ENCODE peak calls at places on chromosome 3, in six cellular contexts. R is OCI-LY7, Q is GM10248, U is IMR-90, C is stomach, X is GM13976. M is an unnamed sample.

GRCh38 chr3:128080323-128080898 is 28.2 kb downstream of the SEC61A1 start:
- DNase-seq in R (no peak), Q (no peak), U (peak), C (no peak), X (no peak), M (no peak)

GRCh38 chr3:49841806-49842205 is 14.6 kb downstream of the TRAIP start:
- DNase-seq in R (no peak), Q (no peak), U (no peak), C (no peak), X (no peak), M (no peak)

GRCh38 chr3:43879166-43879565 is 188.4 kb downstream of the ABHD5 start:
- DNase-seq in R (peak), Q (peak), U (no peak), C (peak), X (peak), M (no peak)

GRCh38 chr3:181637056-181637798 is 74.5 kb upstream of the SOX2 start:
- DNase-seq in R (no peak), Q (no peak), U (no peak), C (no peak), X (no peak), M (no peak)

GRCh38 chr3:8982509-8982908 is 19.2 kb upstream of the RAD18 start:
- DNase-seq in R (no peak), Q (no peak), U (peak), C (no peak), X (no peak), M (no peak)

GRCh38 chr3:116474356-116475200 is 29.3 kb upstream of the LSAMP start:
- DNase-seq in R (no peak), Q (no peak), U (peak), C (no peak), X (no peak), M (no peak)

GRCh38 chr3:196280689-196281463 is 6.7 kb downstream of the PCYT1A start:
- DNase-seq in R (no peak), Q (peak), U (no peak), C (no peak), X (peak), M (no peak)

GRCh38 chr3:123082370-123083065 is 15.7 kb downstream of the PDIA5 start:
- DNase-seq in R (no peak), Q (peak), U (no peak), C (no peak), X (peak), M (no peak)

GRCh38 chr3:18891641-18892040 is 256.7 kb upstream of the KCNH8 start:
- DNase-seq in R (no peak), Q (no peak), U (no peak), C (no peak), X (no peak), M (no peak)

GRCh38 chr3:151205482-151205881 is 2.5 kb upstream of the GPR171 start:
- DNase-seq in R (no peak), Q (no peak), U (no peak), C (no peak), X (no peak), M (no peak)

GRCh38 chr3:38588276-38588971 is 61.1 kb downstream of the SCN5A start:
- DNase-seq in R (no peak), Q (no peak), U (no peak), C (peak), X (no peak), M (no peak)

GRCh38 chr3:173225351-173225750 is 84.3 kb upstream of the SPATA16 start:
- DNase-seq in R (no peak), Q (no peak), U (no peak), C (no peak), X (no peak), M (no peak)

GRCh38 chr3:173216063-173216462 is 75.0 kb upstream of the SPATA16 start:
- DNase-seq in R (no peak), Q (no peak), U (no peak), C (peak), X (no peak), M (no peak)

GRCh38 chr3:173217127-173217526 is 76.1 kb upstream of the SPATA16 start:
- DNase-seq in R (no peak), Q (no peak), U (peak), C (no peak), X (no peak), M (no peak)

DNA sequence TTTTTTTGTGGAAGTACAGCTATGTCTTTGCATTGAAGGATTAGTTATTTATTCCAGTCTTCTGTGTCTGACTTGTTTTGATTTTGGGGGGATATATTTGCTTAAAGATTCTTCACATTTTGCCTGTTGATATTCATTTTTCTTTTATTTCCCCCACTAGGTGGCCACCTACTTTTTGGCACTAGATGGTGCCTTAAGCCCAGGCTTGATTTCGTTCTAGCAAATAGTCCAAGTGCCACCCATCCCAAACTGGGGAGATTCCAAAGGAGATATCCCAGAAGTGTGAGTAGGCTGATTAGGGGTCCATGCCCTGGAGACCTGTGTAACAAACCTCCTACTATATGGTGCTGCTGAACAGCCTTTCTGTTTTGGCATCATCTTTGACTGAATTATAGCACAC is 80.0 kb upstream of the SPATA16 start:
- DNase-seq in R (peak), Q (no peak), U (no peak), C (no peak), X (no peak), M (no peak)
- TF ChIP-seq CTCF in R (peak), Q (peak), U (peak), C (no peak), X (no peak), M (peak)

GRCh38 chr3:164194842-164195241 is 883.5 kb downstream of the SI start:
- DNase-seq in R (no peak), Q (no peak), U (no peak), C (no peak), X (no peak), M (no peak)
- TF ChIP-seq CTCF in R (peak), Q (no peak), U (no peak), C (no peak), X (no peak), M (no peak)

GRCh38 chr3:98068824-98069223 is 18.1 kb upstream of the OR5AC2 start:
- DNase-seq in R (no peak), Q (no peak), U (no peak), C (no peak), X (no peak), M (no peak)
- TF ChIP-seq CTCF in R (peak), Q (no peak), U (no peak), C (no peak), X (no peak), M (peak)

DNA sequence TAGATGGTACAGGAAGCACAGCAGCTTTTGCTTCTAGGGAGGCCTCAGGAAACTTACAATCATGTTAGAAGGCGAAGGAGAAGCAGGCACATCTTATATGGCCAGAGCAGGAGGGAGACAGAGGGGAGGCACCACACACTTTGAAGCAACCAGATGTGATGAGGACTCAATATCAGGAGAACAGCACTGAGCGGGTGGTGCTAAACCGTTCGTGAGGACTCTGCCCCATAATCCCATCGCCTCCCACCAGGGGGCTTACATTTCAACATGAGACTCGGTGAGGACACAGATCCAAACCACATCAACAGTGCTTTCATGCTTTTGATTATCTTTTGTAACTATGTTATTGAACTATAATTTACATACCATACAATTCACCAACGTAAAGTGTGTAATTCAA is 7.6 kb upstream of the TMEM44 start:
- DNase-seq in R (peak), Q (no peak), U (peak), C (no peak), X (no peak), M (peak)
- TF ChIP-seq CTCF in R (peak), Q (no peak), U (peak), C (no peak), X (no peak), M (peak)

GRCh38 chr3:166837535-166837934 is 542.6 kb downstream of the ZBBX start:
- DNase-seq in R (peak), Q (peak), U (no peak), C (no peak), X (peak), M (peak)
- TF ChIP-seq CTCF in R (peak), Q (no peak), U (no peak), C (no peak), X (peak), M (peak)

GRCh38 chr3:51719413-51720025 is 12.7 kb downstream of the GRM2 start:
- DNase-seq in R (peak), Q (peak), U (no peak), C (no peak), X (peak), M (no peak)
- TF ChIP-seq CTCF in R (peak), Q (no peak), U (no peak), C (no peak), X (no peak), M (peak)

GRCh38 chr3:81871358-81872152 is 110.1 kb upstream of the GBE1 start:
- DNase-seq in R (no peak), Q (no peak), U (no peak), C (no peak), X (no peak), M (no peak)
- TF ChIP-seq CTCF in R (peak), Q (no peak), U (peak), C (no peak), X (no peak), M (peak)

M was measured in neural crest cell.